ENCODE peak calls at places on chromosomes 4 and X, in four cellular contexts. J is neuronal stem cell, L is kidney, F is right atrium auricular region. N is an unnamed sample.

GRCh38 chr4:77819409-77819835 is 254 bp upstream of the CNOT6L start:
- DNase-seq in J (no peak), F (no peak), L (peak), N (no peak)

GRCh38 chr4:27010334-27010940 is 149.8 kb downstream of the STIM2 start:
- DNase-seq in L (peak), J (peak), F (no peak), N (no peak)

GRCh38 chr4:178937130-178937529 is 1494.9 kb upstream of the AGA start:
- DNase-seq in L (no peak), F (no peak), J (no peak), N (no peak)

GRCh38 chr4:182855312-182855711 is 61.9 kb downstream of the DCTD start:
- DNase-seq in L (no peak), F (no peak), J (no peak), N (no peak)

GRCh38 chrX:119389854-119390501 is 9.2 kb upstream of the SLC25A43 start:
- DNase-seq in F (no peak), L (no peak), J (no peak), N (no peak)

GRCh38 chrX:105424729-105425128 is 204.2 kb upstream of the TEX13A start:
- DNase-seq in F (no peak), L (no peak), J (no peak), N (no peak)

GRCh38 chr4:169811476-169811875 is 53.7 kb upstream of the HPF1 start:
- DNase-seq in F (no peak), J (no peak), L (no peak), N (no peak)

GRCh38 chr4:1300466-1301455 is 11.1 kb downstream of the MAEA start:
- DNase-seq in F (peak), L (peak), J (no peak), N (no peak)

GRCh38 chr4:183407128-183407585 is 37.3 kb upstream of the CDKN2AIP start:
- DNase-seq in L (peak), F (peak), J (peak), N (no peak)

GRCh38 chrX:110964761-110965160 is 131.2 kb upstream of the PAK3 start:
- DNase-seq in L (no peak), F (no peak), J (peak), N (no peak)

GRCh38 chrX:15877380-15877779 is 22.8 kb upstream of the AP1S2 start:
- DNase-seq in L (no peak), F (no peak), J (no peak), N (no peak)

GRCh38 chr4:187541666-187542065 is 453.9 kb upstream of the ZFP42 start:
- DNase-seq in F (no peak), L (no peak), J (no peak), N (no peak)

GRCh38 chr4:83112678-83113428 is 1.7 kb downstream of the PLAC8 start:
- DNase-seq in F (no peak), J (no peak), L (no peak), N (no peak)

GRCh38 chrX:131617182-131617581 is 73.3 kb downstream of the OR13H1 start:
- DNase-seq in F (no peak), J (no peak), L (no peak), N (peak)

DNA sequence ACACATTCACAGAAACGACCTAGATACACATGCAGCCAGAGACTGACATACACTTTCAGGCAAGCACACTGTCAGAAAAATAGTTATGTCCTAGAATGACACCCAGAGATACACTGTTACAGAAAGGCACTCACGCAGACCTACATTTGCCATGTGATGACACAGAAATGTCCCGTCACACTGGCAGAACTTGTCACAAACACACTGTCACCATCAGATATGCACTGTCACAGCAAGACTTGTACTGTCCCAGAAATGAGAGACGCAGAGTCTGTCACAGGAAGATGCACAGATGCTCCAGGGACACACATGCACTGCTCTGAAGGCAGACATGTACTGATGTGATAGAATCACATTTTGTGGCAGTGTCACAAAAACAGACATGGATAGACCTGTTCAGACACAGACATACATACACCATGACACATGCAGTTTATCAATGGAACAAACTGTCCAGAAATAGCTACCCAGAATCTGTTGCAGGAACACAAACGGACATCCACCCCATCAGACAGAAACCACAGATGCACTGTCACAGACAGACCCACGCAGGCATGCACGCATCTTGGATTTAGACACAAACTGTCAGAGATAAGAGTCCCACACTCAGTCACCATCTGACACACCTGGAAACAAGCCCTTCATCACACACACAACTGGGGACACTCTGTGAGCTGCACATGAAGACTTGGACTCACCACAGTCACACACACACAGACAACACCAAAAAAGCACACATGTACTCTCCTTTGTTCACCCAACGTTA is 1.3 kb upstream of the PIM2 start:
- DNase-seq in J (no peak), F (no peak), L (peak), N (no peak)
- H3K27ac ChIP-seq in J (no peak), F (peak), L (no peak), N (no peak)

DNA sequence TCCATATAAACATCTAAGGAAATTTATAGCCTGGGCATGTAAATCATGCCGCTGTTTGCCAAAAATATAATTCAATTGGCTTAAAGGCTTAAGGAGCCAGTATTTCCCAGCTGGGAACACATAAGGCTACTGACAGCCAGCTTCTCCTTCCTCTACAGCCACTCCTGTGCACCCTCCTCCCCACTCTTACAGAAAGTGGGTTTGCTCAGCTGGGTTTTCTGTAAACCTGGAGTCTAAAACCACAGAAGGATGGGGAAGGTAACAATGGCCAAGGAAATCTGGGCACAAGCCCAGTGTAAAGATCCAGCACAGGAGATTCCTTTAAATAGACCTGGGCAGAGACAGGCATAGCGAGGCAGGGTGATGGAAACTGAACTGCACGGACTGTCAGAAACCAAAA is 18.5 kb downstream of the ACSL1 start:
- DNase-seq in L (no peak), F (no peak), J (no peak), N (no peak)
- H3K27ac ChIP-seq in L (no peak), F (peak), J (no peak), N (no peak)

GRCh38 chrX:81121513-81122363 is 80.0 kb downstream of the HMGN5 start:
- DNase-seq in J (peak), F (peak), L (peak), N (peak)
- H3K27ac ChIP-seq in J (peak), F (peak), L (peak), N (no peak)

GRCh38 chr4:85474818-85475630 is at the start of gene ARHGAP24:
- DNase-seq in L (peak), J (peak), F (peak), N (peak)
- H3K27ac ChIP-seq in L (no peak), J (peak), F (peak), N (peak)

DNA sequence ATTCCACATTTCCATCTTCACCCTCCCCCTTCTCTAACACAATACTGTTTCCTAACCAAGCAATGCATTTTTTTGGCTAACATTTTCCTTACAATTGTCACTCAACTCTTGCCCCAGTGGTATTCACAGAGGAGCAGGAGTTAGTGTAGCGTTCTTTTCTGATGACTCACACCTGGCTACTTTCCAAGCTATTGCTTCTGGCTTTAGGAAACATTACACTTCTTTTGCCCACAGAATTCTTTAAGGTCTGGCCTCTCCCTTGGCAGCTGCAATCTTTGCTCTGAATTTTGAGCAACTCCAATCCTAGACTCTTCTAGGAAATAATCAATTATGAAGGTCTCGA is 27.5 kb upstream of the PDGFC start:
- DNase-seq in L (no peak), J (no peak), F (no peak), N (peak)
- H3K27ac ChIP-seq in L (no peak), J (no peak), F (peak), N (peak)

GRCh38 chr4:146134761-146135160 is 40.8 kb upstream of the LSM6 start:
- DNase-seq in F (peak), J (no peak), L (no peak), N (peak)

GRCh38 chr4:146132445-146132844 is 43.1 kb upstream of the LSM6 start:
- DNase-seq in L (no peak), F (no peak), J (no peak), N (peak)

DNA sequence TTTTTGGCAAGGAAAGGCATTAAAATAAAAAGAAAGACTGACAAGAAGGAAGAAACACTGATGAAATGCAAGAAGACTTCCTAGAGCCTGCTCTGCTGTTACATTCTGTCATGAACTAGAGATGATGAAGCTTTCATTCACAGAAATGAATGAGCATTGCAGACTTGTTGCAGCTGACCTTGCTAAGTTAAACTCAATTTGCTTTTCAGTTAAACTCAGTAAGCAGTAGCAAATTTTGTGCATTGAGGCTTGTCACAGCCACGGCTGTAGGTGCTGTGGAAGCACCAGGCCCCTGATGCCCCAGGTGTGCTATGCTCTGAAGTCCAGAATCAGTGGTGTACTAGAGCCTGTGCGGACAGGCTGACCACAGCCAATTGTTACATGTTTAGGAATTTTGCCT is 39.6 kb upstream of the LSM6 start:
- DNase-seq in J (no peak), L (no peak), F (no peak), N (no peak)
- H3K27ac ChIP-seq in J (no peak), L (no peak), F (no peak), N (no peak)

DNA sequence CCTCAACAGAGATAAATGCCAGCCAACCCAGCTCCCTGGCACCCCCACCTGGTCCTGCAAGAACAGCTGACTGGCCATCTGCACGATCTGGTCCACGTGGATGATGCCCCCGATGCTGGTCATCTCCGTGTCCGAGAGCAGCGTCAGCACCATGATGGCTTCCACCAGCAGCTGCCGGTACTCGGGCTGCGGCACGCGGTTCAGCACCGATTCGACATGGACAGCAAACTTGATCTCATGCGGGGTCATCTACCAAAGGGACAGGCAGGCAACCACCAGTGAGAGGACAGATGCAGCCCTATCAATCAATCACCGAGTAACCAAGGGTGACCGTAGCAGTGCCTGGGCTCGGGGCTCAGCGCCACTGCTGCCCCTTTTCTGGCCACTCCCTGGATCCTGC is 89.8 kb downstream of the PHKA2 start:
- DNase-seq in L (no peak), F (no peak), J (no peak), N (no peak)
- H3K27ac ChIP-seq in L (no peak), F (peak), J (no peak), N (no peak)

GRCh38 chr4:39030726-39031125 is 1.5 kb downstream of the TMEM156 start:
- DNase-seq in L (no peak), F (no peak), J (no peak), N (no peak)
- H3K27ac ChIP-seq in L (no peak), F (no peak), J (no peak), N (peak)

DNA sequence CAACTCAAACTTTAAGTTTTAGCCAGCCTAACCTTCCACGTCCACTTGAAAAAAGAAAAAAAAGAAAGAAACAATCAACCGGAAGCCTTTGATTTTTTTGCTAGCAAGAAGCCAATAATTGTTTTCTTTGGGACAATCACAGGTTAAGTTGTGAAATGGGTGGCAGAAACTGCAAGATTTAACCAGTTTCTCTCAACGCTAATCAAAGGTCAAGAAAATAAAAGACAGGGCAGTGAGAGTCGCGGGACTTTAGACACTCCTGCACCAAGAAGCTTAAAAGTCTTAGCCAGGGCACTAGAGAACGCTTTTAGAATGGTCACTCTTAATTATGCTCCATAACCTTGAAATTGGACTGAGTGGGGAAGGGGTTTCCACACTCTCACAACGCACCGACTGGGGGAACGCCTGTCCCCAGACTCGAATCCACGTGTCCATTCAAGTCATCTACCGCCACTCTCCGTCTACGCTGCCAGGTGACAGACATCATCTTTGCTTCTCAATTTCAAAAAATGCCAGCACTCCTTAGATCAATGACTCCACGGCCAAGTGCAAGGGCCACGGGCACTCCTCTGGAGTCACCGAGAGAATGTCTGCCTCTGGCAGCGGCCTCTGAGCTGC is 883 bp downstream of the ACSL1 start:
- DNase-seq in J (no peak), L (peak), F (no peak), N (no peak)
- H3K27ac ChIP-seq in J (no peak), L (peak), F (peak), N (no peak)

N was measured in epithelial cell of prostate.